ENCODE peak calls at places on chromosomes 11 and 22, in nine cellular contexts. U is activated CD4-positive, alpha-beta T cell treated with anti-CD3 and anti-CD28 coated beads, Interleukin-2, amount 50 U/mL, for 24 hours; I is activated T-cell treated with anti-CD3 and anti-CD28 coated beads, Interleukin-2, amount 50 U/mL, for 48 hours; J is AG09309; Q is NCI-H2029; L is endothelial cell; P is anterior cingulate cortex; E is T-helper 17 cell; B is HTR-8/SVneo. X is an unnamed sample.

GRCh38 chr11:65606876-65607613 is 7.0 kb downstream of the MAP3K11 start:
- DNase-seq in U (no peak), I (peak; percentile 53), J (peak; percentile 55), Q (peak; percentile 96), L (peak; percentile 91), P (peak; percentile 96), E (no peak), B (no peak), X (peak; percentile 94)

GRCh38 chr11:64534391-64534801 is 56.6 kb upstream of the SLC22A12 start:
- DNase-seq in U (no peak), I (no peak), J (no peak), Q (no peak), L (no peak), P (no peak), E (no peak), B (no peak), X (no peak)

GRCh38 chr11:128463386-128463829 is 124.0 kb downstream of the ETS1 start:
- DNase-seq in U (no peak), I (no peak), J (peak; percentile 72), Q (peak; percentile 32), L (no peak), P (no peak), E (no peak), B (no peak), X (peak; percentile 14)

GRCh38 chr22:44042822-44043221 is 18.7 kb downstream of the PARVB start:
- DNase-seq in U (no peak), I (no peak), J (no peak), Q (no peak), L (no peak), P (no peak), E (no peak), B (no peak), X (no peak)

GRCh38 chr11:72844356-72844755 is 30.1 kb downstream of the ATG16L2 start:
- DNase-seq in U (no peak), I (no peak), J (peak; percentile 82), Q (no peak), L (no peak), P (no peak), E (no peak), B (no peak), X (no peak)

GRCh38 chr11:33128739-33129138 is 32.5 kb downstream of the CSTF3 start:
- DNase-seq in U (no peak), I (no peak), J (no peak), Q (no peak), L (no peak), P (no peak), E (no peak), B (no peak), X (no peak)

GRCh38 chr11:2305140-2305861 is 3.5 kb downstream of the TSPAN32 start:
- DNase-seq in U (peak; percentile 74), I (peak; percentile 91), J (peak; percentile 20), Q (peak; percentile 14), L (peak; percentile 92), P (peak; percentile 76), E (peak; percentile 75), B (peak; percentile 76), X (peak; percentile 78)

GRCh38 chr22:46747646-46748045 is 9.6 kb upstream of the CERK start:
- DNase-seq in U (no peak), I (no peak), J (no peak), Q (no peak), L (no peak), P (no peak), E (no peak), B (no peak), X (no peak)

GRCh38 chr11:69636512-69636866 is 4.5 kb upstream of the CCND1 start:
- DNase-seq in U (no peak), I (no peak), J (peak; percentile 57), Q (no peak), L (peak; percentile 74), P (peak; percentile 64), E (no peak), B (peak; percentile 69), X (peak; percentile 41)

GRCh38 chr11:67252831-67253239 is 13.4 kb upstream of the GRK2 start:
- DNase-seq in U (no peak), I (no peak), J (no peak), Q (no peak), L (no peak), P (peak; percentile 30), E (no peak), B (no peak), X (peak; percentile 34)

GRCh38 chr11:130071211-130071712 is 1.6 kb downstream of the APLP2 start:
- DNase-seq in U (no peak), I (no peak), J (no peak), Q (peak; percentile 11), L (no peak), P (no peak), E (no peak), B (no peak), X (no peak)

GRCh38 chr11:69080361-69080973 is 31.7 kb downstream of the TPCN2 start:
- DNase-seq in U (no peak), I (peak; percentile 37), J (no peak), Q (no peak), L (no peak), P (no peak), E (no peak), B (peak; percentile 64), X (no peak)

GRCh38 chr11:70476669-70477068 is 78.3 kb downstream of the CTTN start:
- DNase-seq in U (no peak), I (no peak), J (no peak), Q (no peak), L (no peak), P (no peak), E (no peak), B (no peak), X (no peak)

GRCh38 chr11:117228091-117228490 is 3.8 kb downstream of the PCSK7 start:
- DNase-seq in U (no peak), I (no peak), J (no peak), Q (no peak), L (no peak), P (no peak), E (no peak), B (no peak), X (no peak)

GRCh38 chr11:44912270-44912987 is 38.3 kb downstream of the TP53I11 start:
- DNase-seq in U (no peak), I (no peak), J (no peak), Q (no peak), L (no peak), P (no peak), E (no peak), B (no peak), X (no peak)

GRCh38 chr11:23502821-23503220 is 642.5 kb upstream of the CCDC179 start:
- DNase-seq in U (no peak), I (no peak), J (no peak), Q (no peak), L (no peak), P (no peak), E (no peak), B (no peak), X (no peak)

GRCh38 chr22:39152511-39153219 is at the start of gene CBX7:
- DNase-seq in U (peak; percentile 78), I (peak; percentile 98), J (no peak), Q (peak; percentile 66), L (peak; percentile 83), P (peak; percentile 93), E (peak; percentile 93), B (peak; percentile 88), X (peak; percentile 94)

GRCh38 chr11:47599821-47600377 is 5.7 kb upstream of the C1QTNF4 start:
- DNase-seq in U (no peak), I (no peak), J (no peak), Q (peak; percentile 88), L (no peak), P (no peak), E (no peak), B (no peak), X (peak; percentile 57)

GRCh38 chr11:78646564-78647185 is 72.0 kb upstream of the NARS2 start:
- DNase-seq in U (peak; percentile 52), I (peak; percentile 70), J (no peak), Q (peak; percentile 65), L (peak; percentile 52), P (peak; percentile 15), E (no peak), B (peak; percentile 62), X (peak; percentile 63)

GRCh38 chr11:92269021-92269420 is 44.4 kb downstream of the FAT3 start:
- DNase-seq in U (no peak), I (no peak), J (no peak), Q (no peak), L (no peak), P (no peak), E (no peak), B (peak; percentile 50), X (no peak)

GRCh38 chr11:33682446-33682845 is 18.2 kb downstream of the C11orf91 start:
- DNase-seq in U (no peak), I (no peak), J (no peak), Q (no peak), L (no peak), P (no peak), E (no peak), B (no peak), X (peak; percentile 53)

GRCh38 chr11:7544021-7544420 is 30.2 kb downstream of the PPFIBP2 start:
- DNase-seq in U (no peak), I (no peak), J (no peak), Q (no peak), L (no peak), P (no peak), E (no peak), B (no peak), X (no peak)

GRCh38 chr11:59822989-59823566 is 12.5 kb upstream of the MRPL16 start:
- DNase-seq in U (peak; percentile 8), I (no peak), J (peak; percentile 20), Q (peak; percentile 33), L (peak; percentile 34), P (no peak), E (no peak), B (peak; percentile 40), X (peak; percentile 46)

GRCh38 chr11:78256962-78257361 is 68.2 kb downstream of the USP35 start:
- DNase-seq in U (no peak), I (no peak), J (peak; percentile 71), Q (no peak), L (peak; percentile 6), P (peak; percentile 44), E (no peak), B (no peak), X (no peak)

X was measured in WERI-Rb-1.